ENCODE peak calls at places on chromosomes 13 and 19, in five cellular contexts. One of them, this sample, is unnamed.

GRCh38 chr13:83414393-83414792 is 467.9 kb downstream of the SLITRK1 start:
- DNase-seq in heart right ventricle: no peak
- DNase-seq in psoas muscle: no peak
- DNase-seq in cardiac muscle cell: no peak
- DNase-seq in colonic mucosa: no peak
- DNase-seq in this sample: no peak

GRCh38 chr19:33350538-33351309 is 22.8 kb upstream of the CEBPG start:
- DNase-seq in colonic mucosa: no peak
- DNase-seq in psoas muscle: peak
- DNase-seq in heart right ventricle: no peak
- DNase-seq in cardiac muscle cell: peak
- DNase-seq in this sample: no peak

GRCh38 chr13:22062478-22063205 is 391.8 kb downstream of the FGF9 start:
- DNase-seq in colonic mucosa: no peak
- DNase-seq in heart right ventricle: no peak
- DNase-seq in cardiac muscle cell: no peak
- DNase-seq in psoas muscle: no peak
- DNase-seq in this sample: no peak

GRCh38 chr19:32342695-32343094 is 2.7 kb upstream of the ZNF507 start:
- DNase-seq in colonic mucosa: no peak
- DNase-seq in cardiac muscle cell: no peak
- DNase-seq in psoas muscle: no peak
- DNase-seq in heart right ventricle: no peak
- DNase-seq in this sample: no peak

GRCh38 chr19:39097299-39097698 is 13.1 kb downstream of the ACP7 start:
- DNase-seq in heart right ventricle: no peak
- DNase-seq in cardiac muscle cell: no peak
- DNase-seq in psoas muscle: no peak
- DNase-seq in colonic mucosa: no peak
- DNase-seq in this sample: no peak

GRCh38 chr13:35961002-35961401 is 170.2 kb downstream of the DCLK1 start:
- DNase-seq in colonic mucosa: no peak
- DNase-seq in psoas muscle: no peak
- DNase-seq in heart right ventricle: no peak
- DNase-seq in cardiac muscle cell: no peak
- DNase-seq in this sample: no peak

GRCh38 chr13:23668557-23668956 is 98.3 kb downstream of the TNFRSF19 start:
- DNase-seq in heart right ventricle: no peak
- DNase-seq in cardiac muscle cell: no peak
- DNase-seq in psoas muscle: no peak
- DNase-seq in colonic mucosa: no peak
- DNase-seq in this sample: no peak

GRCh38 chr19:58581227-58582141 is 8.3 kb upstream of the MZF1 start:
- DNase-seq in colonic mucosa: peak
- DNase-seq in heart right ventricle: peak
- DNase-seq in cardiac muscle cell: peak
- DNase-seq in psoas muscle: peak
- DNase-seq in this sample: peak

GRCh38 chr19:18491995-18492953 is 29.6 kb downstream of the ELL start:
- DNase-seq in psoas muscle: no peak
- DNase-seq in cardiac muscle cell: no peak
- DNase-seq in heart right ventricle: no peak
- DNase-seq in colonic mucosa: no peak
- DNase-seq in this sample: peak

GRCh38 chr19:6509118-6509971 is 7.2 kb upstream of the TUBB4A start:
- DNase-seq in colonic mucosa: no peak
- DNase-seq in heart right ventricle: no peak
- DNase-seq in psoas muscle: peak
- DNase-seq in cardiac muscle cell: no peak
- DNase-seq in this sample: peak

GRCh38 chr13:96948127-96948526 is 46.1 kb downstream of the OXGR1 start:
- DNase-seq in psoas muscle: no peak
- DNase-seq in cardiac muscle cell: no peak
- DNase-seq in colonic mucosa: no peak
- DNase-seq in heart right ventricle: no peak
- DNase-seq in this sample: peak

DNA sequence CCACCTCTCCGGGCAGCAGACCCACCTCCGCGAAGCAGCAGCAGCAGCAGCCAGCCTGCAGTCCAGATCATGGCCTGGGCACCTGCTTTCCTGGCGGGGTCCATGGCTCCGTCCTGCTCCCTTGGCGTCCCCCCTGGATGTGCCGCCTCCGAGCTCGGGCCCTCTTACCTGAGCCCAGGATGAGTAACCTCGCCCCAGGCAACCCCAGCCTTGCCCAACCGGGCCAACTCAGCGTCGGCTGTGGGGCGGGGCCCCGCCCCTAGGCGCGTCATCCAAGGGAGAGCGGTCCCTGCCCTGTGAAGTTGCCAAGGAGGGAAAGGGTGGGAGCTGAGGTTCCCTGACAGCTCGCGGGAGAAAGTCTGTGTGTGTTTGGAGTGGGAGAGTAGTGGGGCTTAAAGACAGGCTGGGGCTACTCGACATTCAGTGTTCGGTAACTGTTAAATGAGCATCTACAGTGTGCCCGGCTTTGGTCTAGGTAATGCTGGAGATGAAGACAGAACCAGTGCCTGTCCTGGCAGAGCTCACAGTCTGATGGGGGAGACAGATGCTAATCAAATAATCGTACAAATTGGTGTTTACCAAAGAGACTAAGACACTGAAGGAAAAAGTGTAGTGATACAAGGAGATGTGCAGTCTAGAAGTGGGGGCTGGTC is at the start of gene LYPD3:
- DNase-seq in psoas muscle: peak
- DNase-seq in cardiac muscle cell: peak
- DNase-seq in colonic mucosa: peak
- DNase-seq in heart right ventricle: no peak
- DNase-seq in this sample: no peak
- H3K4me3 ChIP-seq in psoas muscle: peak
- H3K4me3 ChIP-seq in cardiac muscle cell: peak
- H3K4me3 ChIP-seq in colonic mucosa: peak
- H3K4me3 ChIP-seq in heart right ventricle: no peak
- H3K4me3 ChIP-seq in this sample: no peak

DNA sequence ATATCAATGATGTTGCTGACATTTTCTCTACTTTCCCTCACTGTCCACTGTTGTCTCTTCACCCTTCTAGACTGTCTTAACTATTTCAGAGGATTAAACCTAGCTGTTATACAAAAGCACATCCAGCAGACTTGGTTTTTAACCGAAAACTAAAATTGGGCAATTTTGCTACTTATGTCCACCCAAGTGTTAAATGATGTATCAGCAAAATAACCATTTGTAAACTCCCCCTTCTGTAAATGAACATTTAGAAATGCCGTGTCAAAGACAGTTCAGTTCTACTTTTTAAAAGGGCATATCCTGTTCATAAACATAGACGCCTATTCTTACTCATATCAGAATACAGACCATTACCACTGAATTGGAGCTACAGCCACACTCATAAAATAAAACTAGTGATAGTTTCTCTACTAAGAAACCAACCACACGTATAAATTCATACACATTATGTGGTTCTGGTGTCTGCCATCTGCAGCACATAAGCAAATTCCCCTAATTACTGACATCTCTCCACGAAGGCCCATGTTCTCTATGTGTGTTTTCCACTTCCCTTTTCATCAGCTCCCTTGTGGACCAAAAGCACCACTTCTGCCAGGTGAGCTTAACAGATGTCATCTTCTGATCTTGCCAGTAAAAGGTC is 1091.8 kb downstream of the PCDH9 start:
- DNase-seq in colonic mucosa: no peak
- DNase-seq in psoas muscle: no peak
- DNase-seq in heart right ventricle: no peak
- DNase-seq in cardiac muscle cell: no peak
- DNase-seq in this sample: no peak
- H3K4me3 ChIP-seq in colonic mucosa: no peak
- H3K4me3 ChIP-seq in psoas muscle: no peak
- H3K4me3 ChIP-seq in heart right ventricle: no peak
- H3K4me3 ChIP-seq in cardiac muscle cell: no peak
- H3K4me3 ChIP-seq in this sample: no peak

DNA sequence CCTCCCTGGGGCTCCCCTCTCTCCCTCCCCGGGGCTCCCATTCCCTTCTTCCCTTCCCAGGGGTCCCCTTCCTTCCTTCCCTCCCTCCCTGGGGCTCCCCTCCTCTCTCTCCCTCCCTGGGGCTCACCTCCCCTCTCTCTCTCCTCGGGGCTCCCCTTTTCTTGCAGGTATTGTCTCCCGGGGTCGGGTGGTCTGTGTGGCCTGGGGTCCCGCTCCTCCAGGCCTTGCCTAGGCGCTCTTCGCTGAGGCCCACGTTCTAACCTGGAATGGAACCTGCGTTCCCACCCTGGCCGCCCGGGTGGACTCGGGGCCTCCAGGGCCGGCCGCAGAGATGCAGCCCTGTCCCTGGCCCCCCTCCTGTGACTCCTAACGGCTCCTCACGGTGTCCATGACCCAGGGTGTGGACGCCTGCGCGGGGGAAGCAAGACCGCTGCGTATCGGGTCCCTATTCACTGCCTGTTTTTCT is 940 bp upstream of the DCUN1D2 start:
- DNase-seq in heart right ventricle: peak
- DNase-seq in colonic mucosa: peak
- DNase-seq in cardiac muscle cell: peak
- DNase-seq in psoas muscle: peak
- DNase-seq in this sample: peak
- H3K4me3 ChIP-seq in heart right ventricle: peak
- H3K4me3 ChIP-seq in colonic mucosa: peak
- H3K4me3 ChIP-seq in cardiac muscle cell: peak
- H3K4me3 ChIP-seq in psoas muscle: peak
- H3K4me3 ChIP-seq in this sample: peak

DNA sequence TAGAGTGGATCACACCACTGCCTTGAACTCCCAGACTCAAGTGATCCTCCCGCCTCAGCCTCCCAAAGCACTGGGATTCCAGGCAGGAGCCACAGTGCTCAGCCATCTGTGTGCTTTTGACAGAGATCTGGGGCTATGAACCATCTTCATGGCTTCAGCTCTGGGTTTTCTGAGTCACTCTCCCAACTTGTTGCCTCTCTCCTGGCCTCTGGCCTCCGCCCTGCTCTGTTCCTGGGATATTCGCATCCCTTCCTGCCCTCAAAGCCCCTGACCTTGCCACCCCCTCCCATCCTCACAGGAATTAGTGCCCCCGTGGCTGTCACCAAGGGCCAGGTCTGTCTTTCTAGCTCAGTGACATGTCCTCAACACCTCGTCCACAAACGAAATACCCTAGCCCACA is 5.7 kb upstream of the GMIP start:
- DNase-seq in colonic mucosa: no peak
- DNase-seq in heart right ventricle: no peak
- DNase-seq in cardiac muscle cell: no peak
- DNase-seq in psoas muscle: no peak
- DNase-seq in this sample: no peak
- H3K4me3 ChIP-seq in colonic mucosa: no peak
- H3K4me3 ChIP-seq in heart right ventricle: no peak
- H3K4me3 ChIP-seq in cardiac muscle cell: no peak
- H3K4me3 ChIP-seq in psoas muscle: no peak
- H3K4me3 ChIP-seq in this sample: no peak